ENCODE peak calls at places on chromosomes 6 and 20, in ten cellular contexts. V is uterus, M is H1, W is spleen, C is HCT116, U is NB4, J is ovary, O is heart left ventricle, H is Peyer's patch, X is lower leg skin. B is an unnamed sample.

GRCh38 chr6:29653452-29654038 is 3.3 kb upstream of the MOG start:
- DNase-seq in H (peak), U (peak), O (peak), V (peak), J (no peak), X (no peak), M (no peak), W (no peak), C (peak), B (peak)

GRCh38 chr20:40192083-40192482 is 497.0 kb downstream of the MAFB start:
- DNase-seq in U (peak), V (no peak), O (no peak), C (no peak), X (no peak), M (no peak), J (no peak), H (no peak), W (no peak), B (no peak)

GRCh38 chr6:23650676-23651075 is 475.3 kb upstream of the NRSN1 start:
- DNase-seq in V (no peak), O (no peak), J (no peak), U (no peak), H (no peak), C (no peak), M (no peak), X (no peak), W (no peak), B (no peak)

GRCh38 chr6:80618953-80619352 is 512.5 kb downstream of the BCKDHB start:
- DNase-seq in X (no peak), H (no peak), U (no peak), J (no peak), M (no peak), O (no peak), C (no peak), V (no peak), W (no peak), B (no peak)

GRCh38 chr6:43733471-43734293 is 36.3 kb upstream of the VEGFA start:
- DNase-seq in J (no peak), M (no peak), W (peak), O (no peak), X (no peak), C (no peak), V (no peak), U (no peak), H (peak), B (peak)

GRCh38 chr6:27893836-27894807 is 18.1 kb downstream of the OR2B2 start:
- DNase-seq in J (peak), V (peak), O (peak), C (peak), M (no peak), X (peak), U (peak), H (peak), W (peak), B (peak)

GRCh38 chr6:152356016-152356415 is 281.1 kb downstream of the SYNE1 start:
- DNase-seq in V (no peak), W (no peak), H (no peak), J (no peak), M (no peak), X (no peak), C (no peak), U (no peak), O (no peak), B (no peak)

GRCh38 chr6:125810435-125810834 is 19.7 kb downstream of the NCOA7 start:
- DNase-seq in M (no peak), V (no peak), J (no peak), O (no peak), U (no peak), X (no peak), W (no peak), C (no peak), H (no peak), B (no peak)

GRCh38 chr6:141653590-141653989 is 479.1 kb upstream of the GJE1 start:
- DNase-seq in M (no peak), C (no peak), J (no peak), W (no peak), U (peak), X (no peak), V (no peak), O (no peak), H (no peak), B (peak)

GRCh38 chr6:43268348-43268685 is 25.0 kb downstream of the TTBK1 start:
- DNase-seq in V (no peak), J (no peak), C (no peak), O (peak), H (no peak), U (no peak), X (no peak), W (no peak), M (no peak), B (no peak)

GRCh38 chr6:135423649-135424128 is 73.9 kb downstream of the AHI1 start:
- DNase-seq in J (no peak), M (no peak), U (peak), C (peak), H (no peak), O (no peak), V (no peak), X (no peak), W (no peak), B (peak)

GRCh38 chr20:52230406-52230805 is 38.8 kb upstream of the ZFP64 start:
- DNase-seq in H (no peak), O (no peak), C (no peak), U (peak), X (no peak), M (no peak), W (no peak), V (no peak), J (no peak), B (no peak)

GRCh38 chr6:4313044-4313686 is 177.8 kb upstream of the ECI2 start:
- DNase-seq in X (no peak), O (peak), U (peak), H (no peak), V (peak), C (peak), M (no peak), J (no peak), W (no peak), B (no peak)

GRCh38 chr6:27865952-27866369 is 46.2 kb downstream of the OR2B2 start:
- DNase-seq in C (no peak), O (no peak), J (no peak), W (peak), M (peak), X (no peak), H (peak), U (peak), V (no peak), B (peak)

GRCh38 chr6:158853072-158853871 is 34.1 kb upstream of the EZR start:
- DNase-seq in V (peak), W (peak), J (peak), O (no peak), X (peak), M (peak), U (peak), H (peak), C (peak), B (peak)

GRCh38 chr6:36024154-36024760 is at the start of gene SLC26A8:
- DNase-seq in H (no peak), O (no peak), C (no peak), V (no peak), U (peak), W (peak), M (peak), X (no peak), J (peak), B (no peak)

GRCh38 chr6:129901910-129902309 is 40.8 kb upstream of the TMEM244 start:
- DNase-seq in X (no peak), O (no peak), H (no peak), U (no peak), J (no peak), W (no peak), C (no peak), V (no peak), M (no peak), B (peak)

GRCh38 chr6:94052754-94053153 is 633.4 kb upstream of the EPHA7 start:
- DNase-seq in H (no peak), M (no peak), U (no peak), O (no peak), W (no peak), X (no peak), V (no peak), J (no peak), C (no peak), B (no peak)

GRCh38 chr6:142361765-142362540 is 60.1 kb downstream of the ADGRG6 start:
- DNase-seq in M (no peak), W (no peak), J (no peak), X (no peak), U (no peak), O (no peak), C (no peak), V (no peak), H (no peak), B (no peak)

GRCh38 chr6:8275667-8276066 is 159.7 kb downstream of the SLC35B3 start:
- DNase-seq in H (no peak), O (no peak), J (no peak), M (no peak), V (no peak), U (no peak), C (no peak), X (no peak), W (no peak), B (no peak)

GRCh38 chr6:7721654-7722053 is 4.2 kb upstream of the BMP6 start:
- DNase-seq in U (peak), C (peak), H (no peak), M (no peak), W (no peak), V (no peak), O (no peak), X (no peak), J (no peak), B (peak)

GRCh38 chr20:2315440-2315778 is 19.6 kb downstream of the TGM3 start:
- DNase-seq in M (no peak), C (no peak), V (no peak), U (no peak), O (no peak), W (no peak), H (no peak), J (no peak), X (no peak), B (no peak)

GRCh38 chr20:23215596-23215995 is 129.5 kb upstream of the CD93 start:
- DNase-seq in M (no peak), X (no peak), H (no peak), W (no peak), J (no peak), V (no peak), C (no peak), O (no peak), U (no peak), B (no peak)

GRCh38 chr20:63783970-63784369 is 44.4 kb downstream of the SLC2A4RG start:
- DNase-seq in X (no peak), W (no peak), O (no peak), H (no peak), J (no peak), U (no peak), M (no peak), C (no peak), V (no peak), B (no peak)

GRCh38 chr6:43383021-43383667 is 13.7 kb upstream of the ZNF318 start:
- DNase-seq in J (no peak), O (no peak), V (no peak), X (no peak), U (no peak), H (no peak), W (no peak), C (no peak), M (no peak), B (no peak)

GRCh38 chr6:119426619-119427018 is 77.1 kb upstream of the MAN1A1 start:
- DNase-seq in O (no peak), M (no peak), U (no peak), V (no peak), C (no peak), W (no peak), X (no peak), H (no peak), J (no peak), B (no peak)

GRCh38 chr6:170290306-170291128 is at the start of gene DLL1:
- DNase-seq in C (no peak), V (no peak), X (peak), J (no peak), O (peak), H (peak), M (peak), U (peak), W (peak), B (no peak)

GRCh38 chr6:52595000-52595795 is 18.3 kb upstream of the TRAM2 start:
- DNase-seq in U (peak), W (no peak), H (peak), X (peak), M (no peak), J (peak), C (no peak), O (peak), V (peak), B (no peak)

DNA sequence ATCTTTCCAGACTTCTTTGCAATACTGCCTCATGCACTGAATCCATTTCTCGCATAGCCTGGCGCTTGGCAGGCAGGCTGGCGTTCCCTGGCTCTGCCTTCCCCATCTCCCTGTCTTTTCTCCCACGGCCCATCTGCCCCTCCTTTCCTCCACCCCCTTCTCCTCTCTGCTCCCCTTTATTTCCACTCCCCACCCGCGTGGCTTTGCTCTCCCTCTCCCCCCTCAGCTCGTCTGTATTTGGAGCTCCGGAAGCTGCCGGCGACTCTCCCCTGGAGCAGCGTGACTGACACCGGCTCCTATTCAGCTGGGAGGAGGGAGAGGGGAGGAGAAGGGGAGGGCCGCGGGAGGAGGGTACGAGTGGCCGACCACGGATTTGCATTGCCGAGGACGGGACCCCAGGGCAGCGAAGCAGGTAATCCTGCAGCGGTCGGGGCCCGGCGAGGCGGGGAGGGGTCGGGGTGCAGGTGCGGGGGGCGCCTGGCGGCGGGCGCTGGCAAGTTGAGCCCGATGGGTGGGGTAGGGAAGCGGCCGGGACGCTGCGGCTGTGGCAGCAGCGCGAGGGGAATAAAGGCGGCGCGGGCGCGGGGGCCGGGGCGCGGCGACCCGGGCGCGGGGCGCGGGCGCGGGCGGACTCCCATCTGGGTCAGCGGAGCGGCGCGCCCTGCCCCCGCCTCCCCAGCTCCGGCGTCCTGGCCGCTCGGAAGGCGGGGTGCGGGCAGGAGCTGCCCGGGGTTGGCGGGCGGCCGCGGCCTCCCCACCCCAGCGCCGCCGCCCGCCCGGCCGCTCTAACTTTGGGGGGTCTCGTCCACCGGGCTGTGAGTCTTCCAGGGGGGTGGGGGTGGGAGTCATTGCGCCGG is at the start of gene CAP2:
- DNase-seq in W (no peak), C (no peak), V (peak), X (peak), U (peak), J (peak), O (peak), H (peak), M (peak), B (no peak)
- TF ChIP-seq POLR2A in W (no peak), C (peak), V (no peak), X (no peak), U (no peak), J (no peak), O (no peak), H (no peak), M (no peak), B (no peak)

GRCh38 chr20:59005523-59006166 is 1.4 kb downstream of the CTSZ start:
- DNase-seq in C (no peak), V (no peak), M (no peak), O (no peak), H (no peak), W (no peak), J (no peak), X (no peak), U (no peak), B (no peak)

GRCh38 chr20:59004493-59004762 is 2.6 kb downstream of the CTSZ start:
- DNase-seq in U (no peak), X (no peak), M (no peak), O (peak), H (no peak), C (no peak), V (no peak), J (no peak), W (peak), B (peak)

GRCh38 chr20:59003836-59004492 is 3.1 kb downstream of the CTSZ start:
- DNase-seq in C (no peak), M (no peak), O (no peak), H (no peak), V (no peak), W (no peak), J (no peak), U (no peak), X (no peak), B (no peak)

GRCh38 chr20:59006167-59006863 is 739 bp downstream of the CTSZ start:
- DNase-seq in X (no peak), U (no peak), M (no peak), W (peak), C (no peak), J (peak), H (peak), V (no peak), O (no peak), B (peak)

GRCh38 chr20:59004763-59005522 is 2.1 kb downstream of the CTSZ start:
- DNase-seq in U (peak), H (peak), V (no peak), W (peak), J (no peak), X (no peak), O (peak), C (no peak), M (no peak), B (peak)
- TF ChIP-seq POLR2A in U (no peak), H (no peak), V (no peak), W (no peak), J (no peak), X (no peak), O (no peak), C (no peak), M (no peak), B (no peak)

GRCh38 chr20:50416269-50416863 is 93.8 kb upstream of the PTPN1 start:
- DNase-seq in U (no peak), W (no peak), M (no peak), O (no peak), J (no peak), C (no peak), V (peak), X (no peak), H (no peak), B (no peak)

GRCh38 chr20:50415031-50415515 is 95.1 kb upstream of the PTPN1 start:
- DNase-seq in O (no peak), U (no peak), W (no peak), H (no peak), J (no peak), V (no peak), M (no peak), C (peak), X (no peak), B (no peak)

GRCh38 chr20:50416930-50417329 is 93.3 kb upstream of the PTPN1 start:
- DNase-seq in X (no peak), J (no peak), W (no peak), M (no peak), O (no peak), H (no peak), V (no peak), U (no peak), C (no peak), B (no peak)

GRCh38 chr20:50417484-50418235 is 92.5 kb upstream of the PTPN1 start:
- DNase-seq in U (no peak), V (no peak), W (no peak), X (no peak), C (no peak), J (no peak), H (no peak), M (no peak), O (no peak), B (no peak)

GRCh38 chr20:50415516-50416268 is 94.5 kb upstream of the PTPN1 start:
- DNase-seq in X (peak), H (peak), J (peak), U (no peak), V (peak), M (peak), W (peak), C (peak), O (peak), B (no peak)
- TF ChIP-seq POLR2A in X (no peak), H (peak), J (peak), U (no peak), V (peak), M (no peak), W (no peak), C (no peak), O (no peak), B (no peak)

GRCh38 chr20:49982346-49983122 is at the start of gene SNAI1:
- DNase-seq in C (peak), X (no peak), O (peak), J (peak), V (peak), W (peak), M (peak), U (peak), H (peak), B (peak)
- TF ChIP-seq POLR2A in C (peak), X (peak), O (no peak), J (peak), V (peak), W (no peak), M (peak), U (no peak), H (peak), B (peak)